ENCODE peak calls at places on chromosomes 11 and 22, in six cellular contexts. One of them, this sample, is unnamed.

GRCh38 chr11:47478651-47479329 is 29.9 kb upstream of the RAPSN start:
- DNase-seq in MM.1S: no peak
- DNase-seq in amniotic stem cell: no peak
- DNase-seq in brain microvascular endothelial cell: no peak
- DNase-seq in NCI-H1092: no peak
- DNase-seq in Ammon's horn: no peak
- DNase-seq in this sample: no peak

GRCh38 chr11:64858467-64859401 is 14.3 kb upstream of the CDC42BPG start:
- DNase-seq in Ammon's horn: no peak
- DNase-seq in brain microvascular endothelial cell: no peak
- DNase-seq in amniotic stem cell: no peak
- DNase-seq in NCI-H1092: no peak
- DNase-seq in MM.1S: no peak
- DNase-seq in this sample: no peak

GRCh38 chr11:33116535-33116934 is 44.7 kb downstream of the CSTF3 start:
- DNase-seq in MM.1S: no peak
- DNase-seq in Ammon's horn: no peak
- DNase-seq in amniotic stem cell: no peak
- DNase-seq in NCI-H1092: no peak
- DNase-seq in brain microvascular endothelial cell: no peak
- DNase-seq in this sample: no peak

GRCh38 chr11:83629775-83630174 is 343.6 kb upstream of the CCDC90B start:
- DNase-seq in Ammon's horn: no peak
- DNase-seq in MM.1S: no peak
- DNase-seq in brain microvascular endothelial cell: no peak
- DNase-seq in NCI-H1092: no peak
- DNase-seq in amniotic stem cell: no peak
- DNase-seq in this sample: no peak

GRCh38 chr11:77771135-77771534 is 49.4 kb downstream of the RSF1 start:
- DNase-seq in brain microvascular endothelial cell: no peak
- DNase-seq in Ammon's horn: no peak
- DNase-seq in amniotic stem cell: no peak
- DNase-seq in MM.1S: no peak
- DNase-seq in NCI-H1092: no peak
- DNase-seq in this sample: no peak

GRCh38 chr11:122850076-122850631 is 11.9 kb downstream of the CRTAM start:
- DNase-seq in MM.1S: no peak
- DNase-seq in brain microvascular endothelial cell: peak
- DNase-seq in NCI-H1092: no peak
- DNase-seq in amniotic stem cell: peak
- DNase-seq in Ammon's horn: no peak
- DNase-seq in this sample: peak

GRCh38 chr11:45181595-45182550 is 35.4 kb downstream of the PRDM11 start:
- DNase-seq in amniotic stem cell: no peak
- DNase-seq in NCI-H1092: no peak
- DNase-seq in Ammon's horn: no peak
- DNase-seq in brain microvascular endothelial cell: no peak
- DNase-seq in MM.1S: no peak
- DNase-seq in this sample: no peak

GRCh38 chr11:103051986-103052385 is 40.0 kb downstream of the DCUN1D5 start:
- DNase-seq in NCI-H1092: no peak
- DNase-seq in amniotic stem cell: no peak
- DNase-seq in Ammon's horn: no peak
- DNase-seq in MM.1S: no peak
- DNase-seq in brain microvascular endothelial cell: peak
- DNase-seq in this sample: no peak

GRCh38 chr11:71272161-71272560 is 19.8 kb upstream of the SHANK2 start:
- DNase-seq in MM.1S: no peak
- DNase-seq in Ammon's horn: no peak
- DNase-seq in amniotic stem cell: no peak
- DNase-seq in brain microvascular endothelial cell: no peak
- DNase-seq in NCI-H1092: no peak
- DNase-seq in this sample: no peak

GRCh38 chr11:88041679-88042078 is 133.6 kb downstream of the RAB38 start:
- DNase-seq in MM.1S: no peak
- DNase-seq in Ammon's horn: no peak
- DNase-seq in brain microvascular endothelial cell: no peak
- DNase-seq in amniotic stem cell: no peak
- DNase-seq in NCI-H1092: no peak
- DNase-seq in this sample: no peak

GRCh38 chr22:38318792-38319773 is 1.9 kb upstream of the CSNK1E start:
- DNase-seq in NCI-H1092: no peak
- DNase-seq in Ammon's horn: no peak
- DNase-seq in brain microvascular endothelial cell: no peak
- DNase-seq in amniotic stem cell: no peak
- DNase-seq in MM.1S: no peak
- DNase-seq in this sample: no peak

GRCh38 chr11:2447951-2448650 is 3.3 kb downstream of the KCNQ1 start:
- DNase-seq in MM.1S: no peak
- DNase-seq in amniotic stem cell: no peak
- DNase-seq in brain microvascular endothelial cell: no peak
- DNase-seq in Ammon's horn: no peak
- DNase-seq in NCI-H1092: no peak
- DNase-seq in this sample: no peak

GRCh38 chr22:46998346-46998745 is 235.9 kb downstream of the TBC1D22A start:
- DNase-seq in Ammon's horn: no peak
- DNase-seq in NCI-H1092: no peak
- DNase-seq in MM.1S: no peak
- DNase-seq in brain microvascular endothelial cell: no peak
- DNase-seq in amniotic stem cell: no peak
- DNase-seq in this sample: no peak

GRCh38 chr11:78884761-78885160 is 310.1 kb upstream of the NARS2 start:
- DNase-seq in Ammon's horn: no peak
- DNase-seq in MM.1S: no peak
- DNase-seq in NCI-H1092: no peak
- DNase-seq in brain microvascular endothelial cell: no peak
- DNase-seq in amniotic stem cell: no peak
- DNase-seq in this sample: no peak

GRCh38 chr11:60930394-60930793 is 6.1 kb downstream of the TMEM132A start:
- DNase-seq in NCI-H1092: no peak
- DNase-seq in brain microvascular endothelial cell: no peak
- DNase-seq in amniotic stem cell: no peak
- DNase-seq in MM.1S: no peak
- DNase-seq in Ammon's horn: no peak
- DNase-seq in this sample: no peak

GRCh38 chr11:17672469-17672868 is 46.9 kb upstream of the MYOD1 start:
- DNase-seq in NCI-H1092: no peak
- DNase-seq in MM.1S: no peak
- DNase-seq in Ammon's horn: no peak
- DNase-seq in brain microvascular endothelial cell: no peak
- DNase-seq in amniotic stem cell: no peak
- DNase-seq in this sample: no peak

GRCh38 chr11:125921042-125921441 is 16.7 kb downstream of the DDX25 start:
- DNase-seq in amniotic stem cell: no peak
- DNase-seq in Ammon's horn: no peak
- DNase-seq in MM.1S: no peak
- DNase-seq in NCI-H1092: no peak
- DNase-seq in brain microvascular endothelial cell: no peak
- DNase-seq in this sample: no peak

GRCh38 chr22:41873391-41873790 is 40.5 kb downstream of the SREBF2 start:
- DNase-seq in brain microvascular endothelial cell: no peak
- DNase-seq in Ammon's horn: no peak
- DNase-seq in amniotic stem cell: no peak
- DNase-seq in MM.1S: no peak
- DNase-seq in NCI-H1092: no peak
- DNase-seq in this sample: peak

GRCh38 chr11:114745150-114745671 is 66.9 kb downstream of the NXPE2 start:
- DNase-seq in NCI-H1092: no peak
- DNase-seq in brain microvascular endothelial cell: no peak
- DNase-seq in amniotic stem cell: no peak
- DNase-seq in MM.1S: no peak
- DNase-seq in Ammon's horn: no peak
- DNase-seq in this sample: no peak

GRCh38 chr11:75169101-75169885 is 18.4 kb downstream of the SLCO2B1 start:
- DNase-seq in brain microvascular endothelial cell: no peak
- DNase-seq in amniotic stem cell: no peak
- DNase-seq in Ammon's horn: no peak
- DNase-seq in MM.1S: no peak
- DNase-seq in NCI-H1092: no peak
- DNase-seq in this sample: no peak

GRCh38 chr11:63443714-63444113 is 47.3 kb downstream of the PLAAT5 start:
- DNase-seq in MM.1S: no peak
- DNase-seq in Ammon's horn: no peak
- DNase-seq in amniotic stem cell: no peak
- DNase-seq in brain microvascular endothelial cell: no peak
- DNase-seq in NCI-H1092: no peak
- DNase-seq in this sample: no peak

GRCh38 chr11:48011125-48012050 is 31.0 kb downstream of the PTPRJ start:
- DNase-seq in NCI-H1092: no peak
- DNase-seq in Ammon's horn: no peak
- DNase-seq in brain microvascular endothelial cell: no peak
- DNase-seq in MM.1S: no peak
- DNase-seq in amniotic stem cell: no peak
- DNase-seq in this sample: no peak

GRCh38 chr22:44292007-44292370 is 20.8 kb downstream of the SHISAL1 start:
- DNase-seq in brain microvascular endothelial cell: no peak
- DNase-seq in Ammon's horn: no peak
- DNase-seq in NCI-H1092: no peak
- DNase-seq in amniotic stem cell: no peak
- DNase-seq in MM.1S: no peak
- DNase-seq in this sample: no peak

GRCh38 chr11:134468796-134469195 is 56.8 kb upstream of the B3GAT1 start:
- DNase-seq in brain microvascular endothelial cell: no peak
- DNase-seq in NCI-H1092: no peak
- DNase-seq in Ammon's horn: no peak
- DNase-seq in amniotic stem cell: no peak
- DNase-seq in MM.1S: no peak
- DNase-seq in this sample: no peak

GRCh38 chr11:6333112-6333511 is 12.8 kb upstream of the CAVIN3 start:
- DNase-seq in brain microvascular endothelial cell: no peak
- DNase-seq in MM.1S: no peak
- DNase-seq in amniotic stem cell: no peak
- DNase-seq in Ammon's horn: peak
- DNase-seq in NCI-H1092: peak
- DNase-seq in this sample: no peak

GRCh38 chr11:20258496-20258895 is 98.2 kb upstream of the DBX1 start:
- DNase-seq in NCI-H1092: no peak
- DNase-seq in MM.1S: no peak
- DNase-seq in Ammon's horn: no peak
- DNase-seq in amniotic stem cell: no peak
- DNase-seq in brain microvascular endothelial cell: no peak
- DNase-seq in this sample: no peak

GRCh38 chr11:32137263-32137662 is 46.4 kb downstream of the RCN1 start:
- DNase-seq in Ammon's horn: no peak
- DNase-seq in MM.1S: no peak
- DNase-seq in brain microvascular endothelial cell: peak
- DNase-seq in amniotic stem cell: peak
- DNase-seq in NCI-H1092: no peak
- DNase-seq in this sample: no peak

This sample was measured in stimulated activated effector memory CD8-positive, alpha-beta T cell treated with anti-CD3 and anti-CD28 coated beads, Interleukin-12 subunit alpha, Interleukin-12 subunit beta, amount 100 ng/mL, for 72 hours.